ENCODE peak calls at places on chromosomes 5 and 9, in nine cellular contexts. W is BE2C; G is OCI-M1; H is stimulated activated CD4-positive, alpha-beta T cell treated with anti-CD3 and anti-CD28 coated beads, Interleukin-1b, Interleukin-23, amount 100 ng/mL, for 48 hours; P is amygdala; Z is HAP-1; V is H9; T is EL; K is left ventricle myocardium inferior. A is an unnamed sample.
A peak's percentile ranks its signal among the peaks of the same experiment; 100 is the strongest.

GRCh38 chr5:175556794-175557193 is 78.4 kb downstream of the SFXN1 start:
- DNase-seq in G (no peak), Z (no peak), P (no peak), T (no peak), K (no peak), V (no peak), W (no peak), H (no peak), A (no peak)

GRCh38 chr5:157550668-157551067 is 24.9 kb downstream of the ADAM19 start:
- DNase-seq in H (no peak), W (no peak), T (no peak), V (no peak), P (no peak), Z (no peak), G (no peak), K (no peak), A (no peak)

GRCh38 chr9:134699343-134699740 is 57.7 kb downstream of the COL5A1 start:
- DNase-seq in W (no peak), V (no peak), P (no peak), G (no peak), Z (no peak), H (no peak), K (no peak), T (no peak), A (no peak)

GRCh38 chr9:118268046-118268445 is 563.8 kb downstream of the TLR4 start:
- DNase-seq in V (no peak), K (no peak), G (no peak), P (peak; percentile 3), T (no peak), H (no peak), Z (no peak), W (no peak), A (no peak)

GRCh38 chr5:107469485-107469884 is 201.3 kb downstream of the EFNA5 start:
- DNase-seq in K (no peak), T (peak; percentile 86), V (no peak), G (peak; percentile 20), W (no peak), H (no peak), P (no peak), Z (no peak), A (no peak)

GRCh38 chr5:72817076-72817476 is 615 bp downstream of the TNPO1 start:
- DNase-seq in H (peak; percentile 32), P (peak; percentile 64), V (peak; percentile 52), G (peak; percentile 68), W (peak; percentile 61), Z (peak; percentile 60), T (peak; percentile 62), K (peak; percentile 54), A (no peak)

GRCh38 chr9:77819672-77820071 is 171.6 kb upstream of the GNA14 start:
- DNase-seq in T (no peak), W (no peak), G (no peak), V (no peak), Z (no peak), K (no peak), P (no peak), H (no peak), A (no peak)

GRCh38 chr9:113375057-113376023 is 1.4 kb downstream of the HDHD3 start:
- DNase-seq in W (no peak), V (no peak), T (peak; percentile 21), G (no peak), P (no peak), K (no peak), Z (no peak), H (peak; percentile 9), A (no peak)

GRCh38 chr5:65483474-65484346 is 2.0 kb upstream of the ADAMTS6 start:
- DNase-seq in V (no peak), H (no peak), G (peak; percentile 87), W (no peak), T (peak; percentile 68), P (no peak), Z (no peak), K (no peak), A (no peak)

GRCh38 chr5:121152411-121152810 is 688.3 kb downstream of the PRR16 start:
- DNase-seq in K (no peak), W (no peak), Z (no peak), H (no peak), P (no peak), V (no peak), G (no peak), T (no peak), A (no peak)

GRCh38 chr5:154654484-154655375 is 100.4 kb upstream of the LARP1 start:
- DNase-seq in Z (no peak), V (no peak), H (no peak), G (peak; percentile 69), W (peak; percentile 47), P (no peak), K (no peak), T (no peak), A (no peak)

GRCh38 chr9:114894206-114894605 is 36.2 kb downstream of the TNFSF8 start:
- DNase-seq in V (no peak), P (no peak), W (no peak), Z (no peak), G (no peak), H (no peak), T (peak; percentile 83), K (no peak), A (no peak)

GRCh38 chr5:169052207-169052606 is 248.7 kb downstream of the SLIT3 start:
- DNase-seq in G (no peak), Z (no peak), H (no peak), V (no peak), P (no peak), W (no peak), K (no peak), T (peak; percentile 42), A (no peak)

GRCh38 chr5:131514316-131515275 is 120.4 kb downstream of the RAPGEF6 start:
- DNase-seq in T (peak; percentile 37), H (no peak), V (no peak), W (no peak), K (no peak), Z (no peak), P (no peak), G (peak; percentile 40), A (no peak)

GRCh38 chr5:178839319-178839704 is 20.4 kb upstream of the ZNF354B start:
- DNase-seq in T (peak; percentile 18), W (peak; percentile 58), G (peak; percentile 30), Z (peak; percentile 86), P (peak; percentile 17), K (peak; percentile 52), H (peak; percentile 37), V (peak; percentile 83), A (no peak)

GRCh38 chr5:39217365-39218281 is 1.7 kb downstream of the FYB1 start:
- DNase-seq in G (peak; percentile 90), H (peak; percentile 81), Z (peak; percentile 72), V (peak; percentile 70), W (peak; percentile 58), K (peak; percentile 55), P (peak; percentile 70), T (peak; percentile 77), A (no peak)

GRCh38 chr9:128917151-128917849 is 3.5 kb upstream of the PHYHD1 start:
- DNase-seq in Z (no peak), P (peak; percentile 76), V (no peak), K (peak; percentile 82), G (no peak), W (no peak), T (no peak), H (no peak), A (peak; percentile 48)

GRCh38 chr9:137055385-137056364 is 1.8 kb upstream of the ENTPD2 start:
- DNase-seq in K (peak; percentile 95), W (peak; percentile 86), H (no peak), Z (no peak), T (peak; percentile 80), G (no peak), V (no peak), P (peak; percentile 94), A (peak; percentile 57)

GRCh38 chr5:59356813-59357381 is 536.6 kb downstream of the PDE4D start:
- DNase-seq in G (peak; percentile 74), T (no peak), P (peak; percentile 3), W (no peak), H (no peak), Z (no peak), V (peak; percentile 77), K (peak; percentile 66), A (no peak)

GRCh38 chr9:134209731-134210311 is 45.5 kb upstream of the RNU6ATAC start:
- DNase-seq in P (no peak), T (no peak), G (no peak), V (no peak), K (no peak), W (peak; percentile 6), H (no peak), Z (no peak), A (no peak)

GRCh38 chr5:93997562-93997961 is 256.2 kb upstream of the POU5F2 start:
- DNase-seq in W (no peak), G (no peak), Z (no peak), H (no peak), T (no peak), K (no peak), V (no peak), P (no peak), A (no peak)

GRCh38 chr9:128587453-128587852 is 35.1 kb downstream of the SPTAN1 start:
- DNase-seq in K (no peak), V (no peak), G (no peak), P (no peak), Z (no peak), T (no peak), H (peak; percentile 62), W (no peak), A (no peak)

GRCh38 chr5:147467973-147468508 is 41.8 kb downstream of the DPYSL3 start:
- DNase-seq in P (no peak), Z (no peak), G (no peak), V (no peak), K (no peak), T (no peak), W (no peak), H (no peak), A (no peak)

GRCh38 chr5:56273376-56274005 is 40.4 kb upstream of the ANKRD55 start:
- DNase-seq in P (no peak), W (peak; percentile 53), G (no peak), Z (no peak), H (no peak), V (no peak), T (no peak), K (no peak), A (no peak)

GRCh38 chr5:154653764-154654483 is 101.3 kb upstream of the LARP1 start:
- DNase-seq in T (no peak), Z (no peak), W (peak; percentile 93), K (no peak), P (no peak), G (peak; percentile 99), H (no peak), V (no peak), A (no peak)

GRCh38 chr9:27125936-27126335 is 16.9 kb downstream of the TEK start:
- DNase-seq in T (no peak), Z (no peak), G (no peak), K (no peak), W (no peak), P (no peak), H (no peak), V (no peak), A (no peak)

GRCh38 chr9:121954477-121955175 is 138.5 kb downstream of the TTLL11 start:
- DNase-seq in G (peak; percentile 67), T (no peak), K (peak; percentile 49), P (peak; percentile 38), Z (no peak), H (no peak), V (no peak), W (no peak), A (no peak)

GRCh38 chr5:180286-180918 is 10.9 kb upstream of the LRRC14B start:
- DNase-seq in W (no peak), G (no peak), P (no peak), Z (no peak), H (no peak), V (no peak), T (no peak), K (no peak), A (no peak)

GRCh38 chr9:109986423-109987055 is 206.5 kb downstream of the PALM2AKAP2 start:
- DNase-seq in G (peak; percentile 63), W (no peak), P (no peak), Z (no peak), V (no peak), K (no peak), T (peak; percentile 94), H (no peak), A (no peak)

GRCh38 chr5:138408023-138408422 is 30.8 kb upstream of the REEP2 start:
- DNase-seq in V (no peak), W (peak; percentile 79), H (peak; percentile 21), P (no peak), Z (peak; percentile 79), T (no peak), K (no peak), G (no peak), A (no peak)

GRCh38 chr5:59164041-59164830 is 581.4 kb downstream of the RAB3C start:
- DNase-seq in Z (no peak), G (no peak), W (no peak), K (no peak), V (no peak), T (peak; percentile 18), H (no peak), P (no peak), A (no peak)

A was measured in cerebellar nuclear complex.